ENCODE peak calls at places on chromosomes 7 and 10, in seven cellular contexts. One of them, this sample, is unnamed.
A peak's percentile ranks its signal among the peaks of the same experiment; 100 is the strongest.

GRCh38 chr10:73991846-73992245 is 6.1 kb upstream of the VCL start:
- DNase-seq in HCT116: no peak
- DNase-seq in H1: no peak
- DNase-seq in WTC11: no peak
- DNase-seq in HepG2: no peak
- DNase-seq in GM12878: no peak
- DNase-seq in K562: peak; percentile 85
- DNase-seq in this sample: no peak

GRCh38 chr7:133409421-133409820 is 156.5 kb downstream of the EXOC4 start:
- DNase-seq in HCT116: no peak
- DNase-seq in H1: no peak
- DNase-seq in WTC11: no peak
- DNase-seq in HepG2: no peak
- DNase-seq in GM12878: no peak
- DNase-seq in K562: no peak
- DNase-seq in this sample: no peak

GRCh38 chr7:105521027-105521730 is 892 bp downstream of the PUS7 start:
- DNase-seq in HCT116: no peak
- DNase-seq in H1: no peak
- DNase-seq in WTC11: peak; percentile 36
- DNase-seq in HepG2: peak; percentile 67
- DNase-seq in GM12878: no peak
- DNase-seq in K562: no peak
- DNase-seq in this sample: peak; percentile 52

GRCh38 chr7:139777304-139777890 is 401 bp downstream of the HIPK2 start:
- DNase-seq in HCT116: no peak
- DNase-seq in H1: no peak
- DNase-seq in WTC11: peak; percentile 42
- DNase-seq in HepG2: no peak
- DNase-seq in GM12878: no peak
- DNase-seq in K562: peak; percentile 72
- DNase-seq in this sample: peak; percentile 75

GRCh38 chr10:131568866-131569265 is 257.3 kb upstream of the TCERG1L start:
- DNase-seq in HCT116: no peak
- DNase-seq in H1: no peak
- DNase-seq in WTC11: no peak
- DNase-seq in HepG2: no peak
- DNase-seq in GM12878: no peak
- DNase-seq in K562: no peak
- DNase-seq in this sample: no peak

GRCh38 chr7:131625817-131626372 is 69.5 kb upstream of the PODXL start:
- DNase-seq in HCT116: peak; percentile 6
- DNase-seq in H1: peak; percentile 82
- DNase-seq in WTC11: peak; percentile 68
- DNase-seq in HepG2: no peak
- DNase-seq in GM12878: no peak
- DNase-seq in K562: no peak
- DNase-seq in this sample: no peak

GRCh38 chr10:78041170-78042057 is 7.8 kb downstream of the RPS24 start:
- DNase-seq in HCT116: no peak
- DNase-seq in H1: no peak
- DNase-seq in WTC11: no peak
- DNase-seq in HepG2: no peak
- DNase-seq in GM12878: no peak
- DNase-seq in K562: no peak
- DNase-seq in this sample: no peak

GRCh38 chr10:13839430-13839986 is 252.7 kb downstream of the PRPF18 start:
- DNase-seq in HCT116: no peak
- DNase-seq in H1: no peak
- DNase-seq in WTC11: no peak
- DNase-seq in HepG2: no peak
- DNase-seq in GM12878: no peak
- DNase-seq in K562: no peak
- DNase-seq in this sample: peak; percentile 27

GRCh38 chr10:33111652-33112051 is 153.6 kb upstream of the ITGB1 start:
- DNase-seq in HCT116: no peak
- DNase-seq in H1: no peak
- DNase-seq in WTC11: no peak
- DNase-seq in HepG2: no peak
- DNase-seq in GM12878: no peak
- DNase-seq in K562: no peak
- DNase-seq in this sample: no peak

GRCh38 chr7:74179935-74180604 is 5.9 kb downstream of the EIF4H start:
- DNase-seq in HCT116: no peak
- DNase-seq in H1: no peak
- DNase-seq in WTC11: no peak
- DNase-seq in HepG2: no peak
- DNase-seq in GM12878: no peak
- DNase-seq in K562: no peak
- DNase-seq in this sample: no peak

GRCh38 chr7:23135765-23136164 is 30.2 kb downstream of the KLHL7 start:
- DNase-seq in HCT116: no peak
- DNase-seq in H1: no peak
- DNase-seq in WTC11: no peak
- DNase-seq in HepG2: no peak
- DNase-seq in GM12878: no peak
- DNase-seq in K562: no peak
- DNase-seq in this sample: no peak

GRCh38 chr7:18276380-18276779 is 219.2 kb upstream of the HDAC9 start:
- DNase-seq in HCT116: no peak
- DNase-seq in H1: no peak
- DNase-seq in WTC11: no peak
- DNase-seq in HepG2: no peak
- DNase-seq in GM12878: no peak
- DNase-seq in K562: no peak
- DNase-seq in this sample: no peak

GRCh38 chr10:126781817-126782216 is 111.3 kb upstream of the C10orf90 start:
- DNase-seq in HCT116: no peak
- DNase-seq in H1: no peak
- DNase-seq in WTC11: no peak
- DNase-seq in HepG2: no peak
- DNase-seq in GM12878: no peak
- DNase-seq in K562: no peak
- DNase-seq in this sample: no peak

DNA sequence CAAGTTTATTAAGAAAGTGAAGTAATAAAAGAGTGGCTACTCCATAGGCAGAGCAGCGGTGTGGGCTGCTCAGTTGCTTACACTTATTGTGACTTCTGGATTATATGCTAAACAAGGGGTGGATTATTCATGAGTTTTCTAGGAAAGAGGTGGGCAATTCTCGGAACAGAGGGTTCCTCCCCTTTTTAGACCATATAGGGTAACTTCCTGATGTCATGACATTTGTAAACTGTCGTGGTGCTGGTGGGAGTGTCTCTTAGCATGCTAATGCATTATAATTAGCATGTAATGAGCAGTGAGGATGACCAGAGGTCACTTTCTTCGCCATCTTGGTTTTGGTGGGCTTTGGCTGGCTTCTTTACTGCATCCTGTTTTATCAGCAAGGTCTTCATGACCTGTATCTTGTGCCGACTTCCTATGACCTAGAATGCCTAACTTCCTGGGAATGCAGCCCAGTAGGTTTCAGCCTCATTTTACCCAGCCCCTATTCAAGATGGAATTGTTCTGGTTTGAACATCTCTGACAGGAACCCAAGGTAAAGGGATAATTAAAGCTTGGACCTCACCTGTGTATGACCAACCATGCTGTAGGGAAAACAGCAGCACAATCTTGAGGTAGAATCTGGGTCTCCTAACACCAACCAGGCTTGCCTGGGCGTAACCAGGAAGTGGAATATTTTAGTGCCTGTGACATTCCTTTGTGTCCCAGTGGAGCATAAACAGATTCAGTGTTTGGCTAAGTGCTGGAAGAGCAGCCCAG is 93.9 kb downstream of the PFKFB3 start:
- DNase-seq in HCT116: no peak
- DNase-seq in H1: no peak
- DNase-seq in WTC11: no peak
- DNase-seq in HepG2: no peak
- DNase-seq in GM12878: no peak
- DNase-seq in K562: no peak
- DNase-seq in this sample: no peak
- TF ChIP-seq SP1 in HCT116: no peak
- TF ChIP-seq SP1 in H1: no peak
- TF ChIP-seq SP1 in WTC11: no peak
- TF ChIP-seq SP1 in HepG2: no peak
- TF ChIP-seq SP1 in GM12878: no peak
- TF ChIP-seq SP1 in K562: no peak
- TF ChIP-seq SP1 in this sample: no peak

GRCh38 chr7:5689716-5690115 is 91.7 kb downstream of the RNF216 start:
- DNase-seq in HCT116: no peak
- DNase-seq in H1: no peak
- DNase-seq in WTC11: no peak
- DNase-seq in HepG2: no peak
- DNase-seq in GM12878: no peak
- DNase-seq in K562: no peak
- DNase-seq in this sample: no peak
- TF ChIP-seq SP1 in HCT116: no peak
- TF ChIP-seq SP1 in H1: no peak
- TF ChIP-seq SP1 in WTC11: no peak
- TF ChIP-seq SP1 in HepG2: no peak
- TF ChIP-seq SP1 in GM12878: no peak
- TF ChIP-seq SP1 in K562: no peak
- TF ChIP-seq SP1 in this sample: no peak

GRCh38 chr7:155820246-155820645 is 8.0 kb upstream of the SHH start:
- DNase-seq in HCT116: no peak
- DNase-seq in H1: no peak
- DNase-seq in WTC11: no peak
- DNase-seq in HepG2: no peak
- DNase-seq in GM12878: no peak
- DNase-seq in K562: no peak
- DNase-seq in this sample: no peak
- TF ChIP-seq SP1 in HCT116: no peak
- TF ChIP-seq SP1 in H1: no peak
- TF ChIP-seq SP1 in WTC11: no peak
- TF ChIP-seq SP1 in HepG2: no peak
- TF ChIP-seq SP1 in GM12878: no peak
- TF ChIP-seq SP1 in K562: no peak
- TF ChIP-seq SP1 in this sample: no peak

GRCh38 chr10:42983595-42983990 is 93.3 kb upstream of the RET start:
- DNase-seq in HCT116: no peak
- DNase-seq in H1: no peak
- DNase-seq in WTC11: no peak
- DNase-seq in HepG2: no peak
- DNase-seq in GM12878: no peak
- DNase-seq in K562: no peak
- DNase-seq in this sample: no peak
- TF ChIP-seq SP1 in HCT116: no peak
- TF ChIP-seq SP1 in H1: no peak
- TF ChIP-seq SP1 in WTC11: no peak
- TF ChIP-seq SP1 in HepG2: no peak
- TF ChIP-seq SP1 in GM12878: no peak
- TF ChIP-seq SP1 in K562: no peak
- TF ChIP-seq SP1 in this sample: no peak

GRCh38 chr7:112635742-112636141 is 154.5 kb downstream of the TMEM168 start:
- DNase-seq in HCT116: no peak
- DNase-seq in H1: no peak
- DNase-seq in WTC11: no peak
- DNase-seq in HepG2: no peak
- DNase-seq in GM12878: no peak
- DNase-seq in K562: no peak
- DNase-seq in this sample: no peak

GRCh38 chr7:112634107-112634506 is 153.3 kb downstream of the LSMEM1 start:
- DNase-seq in HCT116: no peak
- DNase-seq in H1: no peak
- DNase-seq in WTC11: no peak
- DNase-seq in HepG2: no peak
- DNase-seq in GM12878: no peak
- DNase-seq in K562: no peak
- DNase-seq in this sample: no peak

DNA sequence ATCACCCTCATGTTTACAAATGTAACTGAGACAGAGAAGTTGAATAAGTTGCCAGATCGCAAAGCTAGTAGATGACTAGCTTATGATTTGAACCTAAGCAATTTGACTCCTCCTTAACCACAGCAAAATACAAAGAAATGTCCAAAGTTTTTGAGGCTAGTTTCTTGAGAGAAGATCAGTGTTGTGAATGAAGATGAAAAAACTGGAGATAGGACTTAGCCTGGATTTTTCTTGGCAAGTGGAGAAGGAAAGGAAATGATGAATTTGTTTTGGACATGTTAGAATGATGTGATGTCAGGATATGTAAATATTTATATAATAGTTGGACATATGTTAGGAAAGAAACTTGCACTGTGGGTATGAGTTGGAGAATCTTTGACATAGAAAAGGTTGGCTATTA is 149.8 kb downstream of the LSMEM1 start:
- DNase-seq in HCT116: no peak
- DNase-seq in H1: no peak
- DNase-seq in WTC11: no peak
- DNase-seq in HepG2: no peak
- DNase-seq in GM12878: no peak
- DNase-seq in K562: no peak
- DNase-seq in this sample: no peak
- TF ChIP-seq SP1 in HCT116: no peak
- TF ChIP-seq SP1 in H1: no peak
- TF ChIP-seq SP1 in WTC11: no peak
- TF ChIP-seq SP1 in HepG2: no peak
- TF ChIP-seq SP1 in GM12878: no peak
- TF ChIP-seq SP1 in K562: no peak
- TF ChIP-seq SP1 in this sample: no peak

GRCh38 chr7:128167791-128168666 is 73.0 kb upstream of the LEP start:
- DNase-seq in HCT116: no peak
- DNase-seq in H1: no peak
- DNase-seq in WTC11: peak; percentile 52
- DNase-seq in HepG2: no peak
- DNase-seq in GM12878: no peak
- DNase-seq in K562: no peak
- DNase-seq in this sample: no peak
- TF ChIP-seq SP1 in HCT116: no peak
- TF ChIP-seq SP1 in H1: no peak
- TF ChIP-seq SP1 in WTC11: no peak
- TF ChIP-seq SP1 in HepG2: no peak
- TF ChIP-seq SP1 in GM12878: no peak
- TF ChIP-seq SP1 in K562: no peak
- TF ChIP-seq SP1 in this sample: no peak

DNA sequence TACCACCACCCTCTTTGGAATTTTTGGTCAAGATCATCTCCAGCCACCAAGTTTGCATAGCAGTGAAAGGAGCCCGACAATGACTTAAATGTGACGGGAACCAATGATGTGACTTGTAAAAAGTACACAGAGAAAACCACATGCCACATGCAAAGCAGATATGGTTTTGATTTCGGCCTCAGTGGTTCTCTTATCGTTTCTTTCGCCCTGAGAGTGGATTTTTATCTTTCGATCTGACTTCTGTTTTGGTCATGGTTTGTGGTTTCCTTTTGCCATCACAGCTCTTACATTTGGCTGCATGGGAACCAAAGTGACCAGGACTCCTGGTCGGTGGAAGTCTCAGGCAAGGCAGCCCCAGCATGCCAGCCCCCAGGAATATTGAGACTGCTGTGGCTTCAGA is 31.5 kb downstream of the TCF7L2 start:
- DNase-seq in HCT116: no peak
- DNase-seq in H1: no peak
- DNase-seq in WTC11: no peak
- DNase-seq in HepG2: no peak
- DNase-seq in GM12878: peak; percentile 89
- DNase-seq in K562: no peak
- DNase-seq in this sample: no peak
- TF ChIP-seq SP1 in HCT116: no peak
- TF ChIP-seq SP1 in H1: no peak
- TF ChIP-seq SP1 in WTC11: no peak
- TF ChIP-seq SP1 in HepG2: no peak
- TF ChIP-seq SP1 in GM12878: no peak
- TF ChIP-seq SP1 in K562: no peak
- TF ChIP-seq SP1 in this sample: no peak